ENCODE peak calls at places on chromosomes 7 and 10, in four cellular contexts. I is adipocyte, M is endodermal cell, T is kidney. V is an unnamed sample.

GRCh38 chr7:64838691-64839090 is 44.5 kb downstream of the ZNF138 start:
- DNase-seq in I (no peak), M (no peak), T (no peak), V (no peak)

GRCh38 chr10:111877274-111877673 is 306.3 kb downstream of the GPAM start:
- DNase-seq in I (no peak), M (no peak), T (no peak), V (no peak)

GRCh38 chr7:18064242-18064838 is 36.7 kb upstream of the PRPS1L1 start:
- DNase-seq in I (peak; percentile 27), M (peak; percentile 87), T (no peak), V (peak; percentile 48)

GRCh38 chr10:16570731-16571130 is 49.1 kb upstream of the C1QL3 start:
- DNase-seq in I (no peak), M (no peak), T (no peak), V (no peak)

GRCh38 chr7:56062382-56062781 is 1.7 kb upstream of the SUMF2 start:
- DNase-seq in I (peak; percentile 58), M (no peak), T (no peak), V (no peak)

GRCh38 chr10:92544296-92544695 is 29.6 kb downstream of the IDE start:
- DNase-seq in I (peak; percentile 22), M (no peak), T (no peak), V (peak; percentile 62)

GRCh38 chr10:112213836-112214235 is 30.3 kb upstream of the GPAM start:
- DNase-seq in I (no peak), M (no peak), T (no peak), V (no peak)

GRCh38 chr10:104309980-104310978 is 28.0 kb downstream of the ITPRIP start:
- DNase-seq in I (peak; percentile 88), M (no peak), T (peak; percentile 86), V (no peak)

GRCh38 chr7:155974186-155974897 is 162.1 kb upstream of the SHH start:
- DNase-seq in I (no peak), M (peak; percentile 26), T (no peak), V (no peak)

GRCh38 chr7:21300692-21301091 is 127.2 kb upstream of the SP4 start:
- DNase-seq in I (no peak), M (no peak), T (no peak), V (peak; percentile 7)

GRCh38 chr10:114877301-114877644 is 55.7 kb downstream of the FHIP2A start:
- DNase-seq in I (no peak), M (no peak), T (no peak), V (no peak)

GRCh38 chr7:148058753-148059152 is 531.8 kb upstream of the C7orf33 start:
- DNase-seq in I (no peak), M (peak; percentile 55), T (no peak), V (no peak)

GRCh38 chr7:84829719-84830118 is 357.1 kb downstream of the SEMA3D start:
- DNase-seq in I (no peak), M (no peak), T (no peak), V (no peak)

GRCh38 chr10:43256531-43257209 is 10.2 kb downstream of the RASGEF1A start:
- DNase-seq in I (no peak), M (no peak), T (peak; percentile 54), V (no peak)

GRCh38 chr7:137878333-137878961 is 31.7 kb upstream of the DGKI start:
- DNase-seq in I (no peak), M (no peak), T (no peak), V (no peak)

GRCh38 chr7:54811925-54812264 is 52.9 kb upstream of the SEC61G start:
- DNase-seq in I (peak; percentile 43), M (no peak), T (no peak), V (no peak)

GRCh38 chr7:133780912-133781311 is 346.2 kb upstream of the LRGUK start:
- DNase-seq in I (no peak), M (no peak), T (no peak), V (no peak)

GRCh38 chr10:7046615-7047014 is 364.2 kb downstream of the SFMBT2 start:
- DNase-seq in I (no peak), M (no peak), T (no peak), V (no peak)

GRCh38 chr7:106177738-106178592 is 65.9 kb upstream of the SYPL1 start:
- DNase-seq in I (peak; percentile 11), M (no peak), T (no peak), V (no peak)

GRCh38 chr10:4450981-4451501 is 375.0 kb upstream of the AKR1E2 start:
- DNase-seq in I (peak; percentile 90), M (no peak), T (no peak), V (peak; percentile 76)

GRCh38 chr7:31814187-31814586 is 127.2 kb downstream of the PPP1R17 start:
- DNase-seq in I (peak; percentile 15), M (peak; percentile 61), T (no peak), V (no peak)

GRCh38 chr7:102933763-102934162 is 21.0 kb downstream of the LRRC17 start:
- DNase-seq in I (peak; percentile 97), M (peak; percentile 85), T (peak; percentile 87), V (no peak)

GRCh38 chr10:78905940-78906308 is 162.8 kb upstream of the ZMIZ1 start:
- DNase-seq in I (no peak), M (peak; percentile 49), T (no peak), V (no peak)

GRCh38 chr10:28765641-28766040 is 88.3 kb downstream of the BAMBI start:
- DNase-seq in I (no peak), M (no peak), T (no peak), V (no peak)
- H3K9ac ChIP-seq in I (no peak overlapping the region), M (no peak overlapping the region), T (no peak overlapping the region), V (no peak overlapping the region)

GRCh38 chr7:47475880-47476227 is 106.1 kb downstream of the TNS3 start:
- DNase-seq in I (no peak), M (no peak), T (no peak), V (no peak)
- H3K9ac ChIP-seq in I (no peak overlapping the region), M (no peak overlapping the region), T (peak overlapping the region; percentile 4), V (no peak overlapping the region)

GRCh38 chr10:21751341-21752310 is 217.6 kb downstream of the MLLT10 start:
- DNase-seq in I (no peak), M (peak; percentile 90), T (no peak), V (peak; percentile 60)
- H3K9ac ChIP-seq in I (no peak overlapping the region), M (no peak overlapping the region), T (no peak overlapping the region), V (no peak overlapping the region)

GRCh38 chr7:5539013-5539411 is 115.4 kb upstream of the TNRC18 start:
- DNase-seq in I (no peak), M (no peak), T (no peak), V (no peak)

GRCh38 chr7:5546626-5547025 is 123.0 kb upstream of the TNRC18 start:
- DNase-seq in I (no peak), M (peak; percentile 42), T (no peak), V (no peak)

GRCh38 chr7:5545529-5545928 is 121.9 kb upstream of the TNRC18 start:
- DNase-seq in I (no peak), M (peak; percentile 70), T (no peak), V (no peak)

GRCh38 chr7:5543361-5543760 is 119.7 kb upstream of the TNRC18 start:
- DNase-seq in I (no peak), M (peak; percentile 36), T (no peak), V (no peak)

GRCh38 chr7:5541087-5541992 is 117.7 kb upstream of the TNRC18 start:
- DNase-seq in I (no peak), M (peak; percentile 46), T (no peak), V (no peak)
- H3K9ac ChIP-seq in I (no peak overlapping the region), M (no peak overlapping the region), T (no peak overlapping the region), V (peak overlapping the region; percentile 27)

DNA sequence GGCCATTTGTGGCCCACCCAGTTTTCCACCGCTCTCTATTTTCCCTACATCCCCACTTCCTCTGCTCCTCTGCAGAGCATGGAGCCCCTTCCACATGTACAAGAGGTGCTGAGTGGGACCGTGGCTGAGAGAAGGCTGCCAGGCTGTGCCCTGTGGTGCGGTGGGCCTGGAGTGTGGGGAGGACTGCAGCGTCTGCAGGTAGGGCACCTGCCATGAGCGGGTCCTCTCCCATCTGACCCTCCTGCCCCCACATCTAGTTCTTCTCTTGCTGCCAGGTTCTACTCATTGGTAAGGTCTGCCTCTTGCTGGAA is 145.6 kb upstream of the FAM20C start:
- DNase-seq in I (no peak), M (no peak), T (no peak), V (no peak)
- H3K9ac ChIP-seq in I (no peak overlapping the region), M (no peak overlapping the region), T (no peak overlapping the region), V (no peak overlapping the region)

GRCh38 chr7:111730476-111731300 is 168.4 kb upstream of the IMMP2L start:
- DNase-seq in I (peak; percentile 59), M (no peak), T (no peak), V (peak; percentile 52)
- H3K9ac ChIP-seq in I (no peak overlapping the region), M (no peak overlapping the region), T (no peak overlapping the region), V (no peak overlapping the region)

V was measured in trophoblast cell.